ENCODE peak calls at places on chromosome 1, in five cellular contexts. One of them, this sample, is unnamed.

GRCh38 chr1:6348511-6349191 is 44.9 kb downstream of the ACOT7 start:
- DNase-seq in NB4: peak; percentile 31
- DNase-seq in kidney epithelial cell: no peak
- DNase-seq in PC-3: peak; percentile 86
- DNase-seq in adipocyte: no peak
- DNase-seq in this sample: peak; percentile 34

GRCh38 chr1:27634166-27634981 is 611 bp downstream of the FGR start:
- DNase-seq in NB4: peak; percentile 62
- DNase-seq in adipocyte: peak; percentile 66
- DNase-seq in kidney epithelial cell: no peak
- DNase-seq in PC-3: no peak
- DNase-seq in this sample: no peak

GRCh38 chr1:151056574-151056973 is 2.8 kb downstream of the CDC42SE1 start:
- DNase-seq in PC-3: no peak
- DNase-seq in adipocyte: no peak
- DNase-seq in kidney epithelial cell: no peak
- DNase-seq in NB4: no peak
- DNase-seq in this sample: no peak

GRCh38 chr1:50415235-50416149 is 7.8 kb downstream of the DMRTA2 start:
- DNase-seq in kidney epithelial cell: no peak
- DNase-seq in NB4: no peak
- DNase-seq in adipocyte: no peak
- DNase-seq in PC-3: no peak
- DNase-seq in this sample: no peak

GRCh38 chr1:235888119-235888643 is 21.5 kb upstream of the LYST start:
- DNase-seq in adipocyte: no peak
- DNase-seq in NB4: no peak
- DNase-seq in PC-3: no peak
- DNase-seq in kidney epithelial cell: no peak
- DNase-seq in this sample: no peak

GRCh38 chr1:201578008-201578888 is 39.3 kb downstream of the NAV1 start:
- DNase-seq in kidney epithelial cell: no peak
- DNase-seq in NB4: no peak
- DNase-seq in PC-3: no peak
- DNase-seq in adipocyte: no peak
- DNase-seq in this sample: no peak

GRCh38 chr1:178192686-178193085 is 98.8 kb downstream of the RASAL2 start:
- DNase-seq in NB4: peak; percentile 89
- DNase-seq in PC-3: peak; percentile 34
- DNase-seq in kidney epithelial cell: peak; percentile 26
- DNase-seq in adipocyte: peak; percentile 74
- DNase-seq in this sample: peak; percentile 78

GRCh38 chr1:216566809-216567208 is 143.6 kb upstream of the USH2A start:
- DNase-seq in kidney epithelial cell: no peak
- DNase-seq in NB4: peak; percentile 8
- DNase-seq in PC-3: peak; percentile 82
- DNase-seq in adipocyte: peak; percentile 67
- DNase-seq in this sample: peak; percentile 4

GRCh38 chr1:204327359-204327758 is 32.4 kb downstream of the PLEKHA6 start:
- DNase-seq in NB4: peak; percentile 5
- DNase-seq in PC-3: no peak
- DNase-seq in adipocyte: no peak
- DNase-seq in kidney epithelial cell: no peak
- DNase-seq in this sample: no peak

GRCh38 chr1:213099682-213100399 is 48.8 kb downstream of the RPS6KC1 start:
- DNase-seq in PC-3: no peak
- DNase-seq in adipocyte: no peak
- DNase-seq in NB4: no peak
- DNase-seq in kidney epithelial cell: no peak
- DNase-seq in this sample: no peak

GRCh38 chr1:192477630-192478029 is 97.9 kb upstream of the RGS1 start:
- DNase-seq in kidney epithelial cell: no peak
- DNase-seq in PC-3: peak; percentile 62
- DNase-seq in adipocyte: peak; percentile 78
- DNase-seq in NB4: peak; percentile 60
- DNase-seq in this sample: peak; percentile 53

GRCh38 chr1:73803380-73803779 is 394.6 kb downstream of the LRRIQ3 start:
- DNase-seq in kidney epithelial cell: no peak
- DNase-seq in NB4: no peak
- DNase-seq in adipocyte: no peak
- DNase-seq in PC-3: peak; percentile 86
- DNase-seq in this sample: no peak

GRCh38 chr1:25178917-25179571 is 53.3 kb downstream of the SYF2 start:
- DNase-seq in adipocyte: no peak
- DNase-seq in NB4: no peak
- DNase-seq in kidney epithelial cell: no peak
- DNase-seq in PC-3: no peak
- DNase-seq in this sample: no peak

GRCh38 chr1:246162560-246162959 is 344.5 kb downstream of the SMYD3 start:
- DNase-seq in adipocyte: peak; percentile 31
- DNase-seq in kidney epithelial cell: no peak
- DNase-seq in PC-3: peak; percentile 73
- DNase-seq in NB4: no peak
- DNase-seq in this sample: no peak

GRCh38 chr1:17892225-17892624 is 137.1 kb downstream of the ACTL8 start:
- DNase-seq in NB4: no peak
- DNase-seq in PC-3: peak; percentile 8
- DNase-seq in kidney epithelial cell: no peak
- DNase-seq in adipocyte: no peak
- DNase-seq in this sample: no peak

GRCh38 chr1:202553560-202554038 is 156.7 kb downstream of the SYT2 start:
- DNase-seq in adipocyte: peak; percentile 10
- DNase-seq in kidney epithelial cell: no peak
- DNase-seq in PC-3: no peak
- DNase-seq in NB4: peak; percentile 89
- DNase-seq in this sample: no peak

GRCh38 chr1:39691383-39692151 is at the start of gene HPCAL4:
- DNase-seq in PC-3: peak; percentile 84
- DNase-seq in kidney epithelial cell: peak; percentile 50
- DNase-seq in NB4: peak; percentile 66
- DNase-seq in adipocyte: peak; percentile 67
- DNase-seq in this sample: peak; percentile 47

GRCh38 chr1:208160259-208160819 is 83.8 kb downstream of the PLXNA2 start:
- DNase-seq in NB4: no peak
- DNase-seq in kidney epithelial cell: no peak
- DNase-seq in PC-3: no peak
- DNase-seq in adipocyte: no peak
- DNase-seq in this sample: no peak

GRCh38 chr1:21815724-21816311 is 3.8 kb downstream of the LDLRAD2 start:
- DNase-seq in kidney epithelial cell: no peak
- DNase-seq in NB4: peak; percentile 57
- DNase-seq in adipocyte: no peak
- DNase-seq in PC-3: no peak
- DNase-seq in this sample: no peak

GRCh38 chr1:204110894-204111633 is 38.1 kb downstream of the SOX13 start:
- DNase-seq in NB4: no peak
- DNase-seq in adipocyte: no peak
- DNase-seq in kidney epithelial cell: no peak
- DNase-seq in PC-3: peak; percentile 37
- DNase-seq in this sample: no peak

GRCh38 chr1:210883821-210884220 is 250.1 kb downstream of the KCNH1 start:
- DNase-seq in kidney epithelial cell: peak; percentile 64
- DNase-seq in NB4: no peak
- DNase-seq in PC-3: no peak
- DNase-seq in adipocyte: peak; percentile 67
- DNase-seq in this sample: peak; percentile 60

GRCh38 chr1:211543003-211543402 is 36.0 kb downstream of the SLC30A1 start:
- DNase-seq in NB4: no peak
- DNase-seq in PC-3: peak; percentile 22
- DNase-seq in kidney epithelial cell: no peak
- DNase-seq in adipocyte: no peak
- DNase-seq in this sample: no peak

GRCh38 chr1:207938016-207938415 is 27.1 kb upstream of the CD34 start:
- DNase-seq in kidney epithelial cell: no peak
- DNase-seq in PC-3: peak; percentile 96
- DNase-seq in adipocyte: peak; percentile 35
- DNase-seq in NB4: peak; percentile 15
- DNase-seq in this sample: peak; percentile 33

GRCh38 chr1:159171254-159171687 is at the start of gene CADM3:
- DNase-seq in PC-3: no peak
- DNase-seq in NB4: no peak
- DNase-seq in adipocyte: no peak
- DNase-seq in kidney epithelial cell: no peak
- DNase-seq in this sample: no peak

GRCh38 chr1:20074725-20075171 is 4.8 kb downstream of the PLA2G5 start:
- DNase-seq in adipocyte: no peak
- DNase-seq in kidney epithelial cell: no peak
- DNase-seq in PC-3: no peak
- DNase-seq in NB4: no peak
- DNase-seq in this sample: peak; percentile 57

GRCh38 chr1:63828322-63829044 is 54.7 kb downstream of the ROR1 start:
- DNase-seq in adipocyte: no peak
- DNase-seq in kidney epithelial cell: no peak
- DNase-seq in NB4: no peak
- DNase-seq in PC-3: no peak
- DNase-seq in this sample: no peak

GRCh38 chr1:38396606-38397005 is 350.0 kb upstream of the POU3F1 start:
- DNase-seq in NB4: no peak
- DNase-seq in PC-3: no peak
- DNase-seq in adipocyte: no peak
- DNase-seq in kidney epithelial cell: no peak
- DNase-seq in this sample: no peak

GRCh38 chr1:108505766-108506075 is 54.2 kb upstream of the EEIG2 start:
- DNase-seq in NB4: peak; percentile 84
- DNase-seq in kidney epithelial cell: no peak
- DNase-seq in adipocyte: no peak
- DNase-seq in PC-3: no peak
- DNase-seq in this sample: no peak

GRCh38 chr1:24018611-24019580 is 38.8 kb upstream of the SRSF10 start:
- DNase-seq in PC-3: peak; percentile 99
- DNase-seq in kidney epithelial cell: peak; percentile 97
- DNase-seq in adipocyte: peak; percentile 100
- DNase-seq in NB4: no peak
- DNase-seq in this sample: peak; percentile 100

GRCh38 chr1:162922196-162922595 is 61.2 kb upstream of the CCDC190 start:
- DNase-seq in kidney epithelial cell: no peak
- DNase-seq in adipocyte: no peak
- DNase-seq in PC-3: peak; percentile 32
- DNase-seq in NB4: no peak
- DNase-seq in this sample: peak; percentile 23

GRCh38 chr1:152185544-152186391 is 26.7 kb upstream of the RPTN start:
- DNase-seq in NB4: peak; percentile 60
- DNase-seq in adipocyte: peak; percentile 76
- DNase-seq in kidney epithelial cell: no peak
- DNase-seq in PC-3: peak; percentile 81
- DNase-seq in this sample: peak; percentile 78

GRCh38 chr1:58898739-58899580 is 115.1 kb upstream of the JUN start:
- DNase-seq in adipocyte: no peak
- DNase-seq in NB4: peak; percentile 97
- DNase-seq in PC-3: no peak
- DNase-seq in kidney epithelial cell: no peak
- DNase-seq in this sample: no peak

GRCh38 chr1:171389176-171389575 is 75.2 kb downstream of the FMO4 start:
- DNase-seq in adipocyte: no peak
- DNase-seq in kidney epithelial cell: no peak
- DNase-seq in PC-3: no peak
- DNase-seq in NB4: no peak
- DNase-seq in this sample: peak; percentile 12

GRCh38 chr1:36515315-36516138 is 32.8 kb upstream of the CSF3R start:
- DNase-seq in PC-3: no peak
- DNase-seq in NB4: no peak
- DNase-seq in kidney epithelial cell: no peak
- DNase-seq in adipocyte: no peak
- DNase-seq in this sample: no peak

GRCh38 chr1:82538876-82539275 is 738.1 kb downstream of the ADGRL2 start:
- DNase-seq in adipocyte: peak; percentile 79
- DNase-seq in kidney epithelial cell: no peak
- DNase-seq in PC-3: no peak
- DNase-seq in NB4: no peak
- DNase-seq in this sample: peak; percentile 0

GRCh38 chr1:16074217-16074616 is 766 bp upstream of the FAM131C start:
- DNase-seq in PC-3: no peak
- DNase-seq in adipocyte: no peak
- DNase-seq in kidney epithelial cell: no peak
- DNase-seq in NB4: no peak
- DNase-seq in this sample: no peak
- H3K4me3 ChIP-seq in PC-3: no peak overlapping the region
- H3K4me3 ChIP-seq in adipocyte: no peak overlapping the region
- H3K4me3 ChIP-seq in kidney epithelial cell: no peak overlapping the region
- H3K4me3 ChIP-seq in NB4: no peak overlapping the region
- H3K4me3 ChIP-seq in this sample: no peak overlapping the region

GRCh38 chr1:30684259-30684658 is 39.1 kb downstream of the MATN1 start:
- DNase-seq in PC-3: no peak
- DNase-seq in kidney epithelial cell: no peak
- DNase-seq in adipocyte: no peak
- DNase-seq in NB4: no peak
- DNase-seq in this sample: no peak

GRCh38 chr1:30686236-30686635 is 37.1 kb downstream of the MATN1 start:
- DNase-seq in NB4: no peak
- DNase-seq in PC-3: no peak
- DNase-seq in kidney epithelial cell: no peak
- DNase-seq in adipocyte: no peak
- DNase-seq in this sample: no peak

GRCh38 chr1:30685796-30686165 is 37.6 kb downstream of the MATN1 start:
- DNase-seq in adipocyte: no peak
- DNase-seq in NB4: no peak
- DNase-seq in kidney epithelial cell: no peak
- DNase-seq in PC-3: no peak
- DNase-seq in this sample: no peak

GRCh38 chr1:30683699-30684098 is 39.7 kb downstream of the MATN1 start:
- DNase-seq in PC-3: no peak
- DNase-seq in kidney epithelial cell: no peak
- DNase-seq in adipocyte: no peak
- DNase-seq in NB4: no peak
- DNase-seq in this sample: no peak

GRCh38 chr1:30684881-30685795 is 38.2 kb downstream of the MATN1 start:
- DNase-seq in PC-3: peak; percentile 24
- DNase-seq in NB4: no peak
- DNase-seq in kidney epithelial cell: no peak
- DNase-seq in adipocyte: no peak
- DNase-seq in this sample: no peak
- H3K4me3 ChIP-seq in PC-3: no peak overlapping the region
- H3K4me3 ChIP-seq in NB4: no peak overlapping the region
- H3K4me3 ChIP-seq in kidney epithelial cell: no peak overlapping the region
- H3K4me3 ChIP-seq in adipocyte: no peak overlapping the region
- H3K4me3 ChIP-seq in this sample: no peak overlapping the region

GRCh38 chr1:93350322-93350721 is 4.6 kb downstream of the DR1 start:
- DNase-seq in kidney epithelial cell: no peak
- DNase-seq in adipocyte: no peak
- DNase-seq in PC-3: no peak
- DNase-seq in NB4: no peak
- DNase-seq in this sample: no peak
- H3K4me3 ChIP-seq in kidney epithelial cell: no peak overlapping the region
- H3K4me3 ChIP-seq in adipocyte: peak overlapping the region; percentile 93
- H3K4me3 ChIP-seq in PC-3: peak overlapping the region; percentile 97
- H3K4me3 ChIP-seq in NB4: peak overlapping the region; percentile 83
- H3K4me3 ChIP-seq in this sample: no peak overlapping the region

GRCh38 chr1:29260531-29260930 is 24.2 kb downstream of the PTPRU start:
- DNase-seq in adipocyte: no peak
- DNase-seq in NB4: no peak
- DNase-seq in kidney epithelial cell: no peak
- DNase-seq in PC-3: no peak
- DNase-seq in this sample: no peak
- H3K4me3 ChIP-seq in adipocyte: peak overlapping the region; percentile 8
- H3K4me3 ChIP-seq in NB4: no peak overlapping the region
- H3K4me3 ChIP-seq in kidney epithelial cell: no peak overlapping the region
- H3K4me3 ChIP-seq in PC-3: no peak overlapping the region
- H3K4me3 ChIP-seq in this sample: peak overlapping the region; percentile 53

GRCh38 chr1:18951416-18951815 is 5.1 kb downstream of the IFFO2 start:
- DNase-seq in PC-3: no peak
- DNase-seq in NB4: peak; percentile 35
- DNase-seq in kidney epithelial cell: no peak
- DNase-seq in adipocyte: no peak
- DNase-seq in this sample: no peak
- H3K4me3 ChIP-seq in PC-3: no peak overlapping the region
- H3K4me3 ChIP-seq in NB4: no peak overlapping the region
- H3K4me3 ChIP-seq in kidney epithelial cell: no peak overlapping the region
- H3K4me3 ChIP-seq in adipocyte: no peak overlapping the region
- H3K4me3 ChIP-seq in this sample: peak overlapping the region; percentile 56

This sample was measured in AG10803.